ENCODE peak calls at places on chromosomes 2 and 18, in four cellular contexts. One of them, this sample, is unnamed.

GRCh38 chr2:136764397-136765255 is 719 bp upstream of the THSD7B start:
- DNase-seq in IMR-90: no peak
- DNase-seq in mesendoderm: peak
- DNase-seq in H1: no peak
- DNase-seq in this sample: peak

GRCh38 chr2:128381001-128381938 is 62.6 kb upstream of the HS6ST1 start:
- DNase-seq in IMR-90: no peak
- DNase-seq in mesendoderm: no peak
- DNase-seq in H1: no peak
- DNase-seq in this sample: peak

GRCh38 chr2:158904126-158904525 is 64.3 kb upstream of the TANC1 start:
- DNase-seq in IMR-90: no peak
- DNase-seq in mesendoderm: no peak
- DNase-seq in H1: no peak
- DNase-seq in this sample: no peak

GRCh38 chr18:77635441-77635840 is 385.8 kb downstream of the GALR1 start:
- DNase-seq in IMR-90: no peak
- DNase-seq in mesendoderm: no peak
- DNase-seq in H1: no peak
- DNase-seq in this sample: no peak

GRCh38 chr2:31349684-31350083 is 64.9 kb downstream of the XDH start:
- DNase-seq in IMR-90: no peak
- DNase-seq in mesendoderm: no peak
- DNase-seq in H1: no peak
- DNase-seq in this sample: no peak

GRCh38 chr2:239101071-239101470 is 253.2 kb downstream of the TWIST2 start:
- DNase-seq in IMR-90: no peak
- DNase-seq in mesendoderm: no peak
- DNase-seq in H1: no peak
- DNase-seq in this sample: no peak

GRCh38 chr2:32801741-32802140 is 145.0 kb upstream of the LTBP1 start:
- DNase-seq in IMR-90: no peak
- DNase-seq in mesendoderm: no peak
- DNase-seq in H1: no peak
- DNase-seq in this sample: no peak

GRCh38 chr2:143616452-143616851 is 487.2 kb downstream of the ARHGAP15 start:
- DNase-seq in IMR-90: no peak
- DNase-seq in mesendoderm: no peak
- DNase-seq in H1: no peak
- DNase-seq in this sample: no peak

GRCh38 chr2:181672255-181673008 is 7.9 kb downstream of the NEUROD1 start:
- DNase-seq in IMR-90: no peak
- DNase-seq in mesendoderm: no peak
- DNase-seq in H1: no peak
- DNase-seq in this sample: no peak

GRCh38 chr2:237132799-237133198 is 47.1 kb downstream of the COPS8 start:
- DNase-seq in IMR-90: no peak
- DNase-seq in mesendoderm: peak
- DNase-seq in H1: peak
- DNase-seq in this sample: peak

GRCh38 chr2:69017080-69017479 is 4.1 kb downstream of the ANTXR1 start:
- DNase-seq in IMR-90: peak
- DNase-seq in mesendoderm: peak
- DNase-seq in H1: no peak
- DNase-seq in this sample: no peak

GRCh38 chr2:96157649-96158553 is 12.7 kb upstream of the DUSP2 start:
- DNase-seq in IMR-90: no peak
- DNase-seq in mesendoderm: no peak
- DNase-seq in H1: no peak
- DNase-seq in this sample: no peak

GRCh38 chr2:127080226-127080940 is 26.6 kb downstream of the BIN1 start:
- DNase-seq in IMR-90: no peak
- DNase-seq in mesendoderm: peak
- DNase-seq in H1: no peak
- DNase-seq in this sample: no peak

GRCh38 chr2:157628532-157629415 is at the start of gene ACVR1C:
- DNase-seq in IMR-90: peak
- DNase-seq in mesendoderm: peak
- DNase-seq in H1: peak
- DNase-seq in this sample: peak

DNA sequence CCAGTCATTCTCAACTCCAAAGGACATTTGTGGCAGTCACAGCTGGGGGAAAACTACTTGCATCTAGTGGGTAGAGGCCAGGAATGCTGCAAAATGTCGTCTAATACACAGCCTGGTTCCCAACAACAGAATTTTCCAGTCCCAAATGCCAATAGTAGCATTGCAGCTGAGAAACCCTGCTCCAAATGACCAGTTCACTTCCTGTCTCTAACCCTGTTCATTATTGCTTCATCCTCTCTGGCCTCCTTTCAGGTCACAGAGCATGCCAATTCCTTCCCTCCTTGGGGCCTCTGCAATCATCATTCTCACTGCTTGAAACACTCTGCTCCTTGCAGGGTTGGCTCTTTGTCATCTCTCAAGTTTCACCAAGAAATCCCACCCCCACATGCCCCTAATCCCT is 139.1 kb downstream of the IRS1 start:
- DNase-seq in IMR-90: peak
- DNase-seq in mesendoderm: peak
- DNase-seq in H1: no peak
- DNase-seq in this sample: no peak
- H4K8ac ChIP-seq in IMR-90: peak
- H4K8ac ChIP-seq in mesendoderm: no peak
- H4K8ac ChIP-seq in H1: no peak
- H4K8ac ChIP-seq in this sample: no peak

GRCh38 chr2:48209214-48209885 is 303.1 kb upstream of the FBXO11 start:
- DNase-seq in IMR-90: peak
- DNase-seq in mesendoderm: peak
- DNase-seq in H1: no peak
- DNase-seq in this sample: no peak
- H4K5ac ChIP-seq in IMR-90: no peak
- H4K5ac ChIP-seq in mesendoderm: no peak
- H4K5ac ChIP-seq in H1: no peak
- H4K5ac ChIP-seq in this sample: no peak

GRCh38 chr2:230347659-230348305 is 20.8 kb downstream of the SP140L start:
- DNase-seq in IMR-90: peak
- DNase-seq in mesendoderm: no peak
- DNase-seq in H1: no peak
- DNase-seq in this sample: no peak
- H4K8ac ChIP-seq in IMR-90: no peak
- H4K8ac ChIP-seq in mesendoderm: no peak
- H4K8ac ChIP-seq in H1: peak
- H4K8ac ChIP-seq in this sample: no peak

GRCh38 chr2:202752071-202752470 is 117.3 kb downstream of the FAM117B start:
- DNase-seq in IMR-90: no peak
- DNase-seq in mesendoderm: no peak
- DNase-seq in H1: no peak
- DNase-seq in this sample: no peak
- H4K5ac ChIP-seq in IMR-90: no peak
- H4K5ac ChIP-seq in mesendoderm: no peak
- H4K5ac ChIP-seq in H1: no peak
- H4K5ac ChIP-seq in this sample: no peak

This sample was measured in H9.